ENCODE peak calls at places on chromosomes 2 and 18, in seven cellular contexts. V is AG04450; A is CD4-positive, alpha-beta T cell; W is lower lobe of right lung; O is adrenal gland; S is astrocyte of the spinal cord; Z is GM12865. B is an unnamed sample.

GRCh38 chr2:168801961-168802824 is at the start of gene NOSTRIN:
- DNase-seq in V (no peak), A (no peak), W (no peak), O (peak; percentile 63), S (peak; percentile 55), Z (no peak), B (no peak)

GRCh38 chr2:148642891-148643416 is 1.6 kb upstream of the EPC2 start:
- DNase-seq in V (no peak), A (no peak), W (no peak), O (no peak), S (peak; percentile 90), Z (peak; percentile 9), B (no peak)

GRCh38 chr2:110770696-110771425 is 38.5 kb downstream of the ACOXL start:
- DNase-seq in V (no peak), A (no peak), W (no peak), O (no peak), S (peak; percentile 12), Z (no peak), B (no peak)

GRCh38 chr2:26169226-26169625 is 3.7 kb upstream of the GAREM2 start:
- DNase-seq in V (no peak), A (no peak), W (no peak), O (peak; percentile 8), S (no peak), Z (no peak), B (peak; percentile 9)

GRCh38 chr2:214193943-214194342 is 216.9 kb upstream of the VWC2L start:
- DNase-seq in V (peak; percentile 32), A (no peak), W (no peak), O (no peak), S (peak; percentile 68), Z (no peak), B (no peak)

GRCh38 chr18:11986061-11986460 is 4.8 kb downstream of the IMPA2 start:
- DNase-seq in V (no peak), A (no peak), W (no peak), O (no peak), S (no peak), Z (no peak), B (no peak)

GRCh38 chr2:205511666-205512065 is 170.6 kb upstream of the NRP2 start:
- DNase-seq in V (no peak), A (no peak), W (no peak), O (no peak), S (peak; percentile 39), Z (peak; percentile 2), B (no peak)

GRCh38 chr2:66494708-66495107 is 59.8 kb downstream of the MEIS1 start:
- DNase-seq in V (peak; percentile 60), A (no peak), W (no peak), O (peak; percentile 81), S (peak; percentile 70), Z (no peak), B (no peak)

GRCh38 chr2:100840519-100840918 is 20.6 kb downstream of the NPAS2 start:
- DNase-seq in V (no peak), A (no peak), W (no peak), O (no peak), S (no peak), Z (no peak), B (no peak)

GRCh38 chr18:57730146-57730545 is 73.0 kb downstream of the ATP8B1 start:
- DNase-seq in V (no peak), A (no peak), W (no peak), O (no peak), S (no peak), Z (no peak), B (no peak)

GRCh38 chr2:96913398-96914202 is 43.7 kb upstream of the SEMA4C start:
- DNase-seq in V (no peak), A (peak; percentile 54), W (no peak), O (peak; percentile 30), S (no peak), Z (peak; percentile 19), B (no peak)

GRCh38 chr2:109562421-109562820 is 51.3 kb downstream of the SEPTIN10 start:
- DNase-seq in V (no peak), A (no peak), W (no peak), O (no peak), S (no peak), Z (no peak), B (no peak)

GRCh38 chr18:27762054-27762453 is 414.9 kb downstream of the CDH2 start:
- DNase-seq in V (no peak), A (no peak), W (no peak), O (no peak), S (no peak), Z (no peak), B (no peak)

GRCh38 chr2:28219134-28219533 is 173.5 kb upstream of the FOSL2 start:
- DNase-seq in V (no peak), A (no peak), W (no peak), O (no peak), S (no peak), Z (no peak), B (no peak)

GRCh38 chr2:28292491-28292890 is 100.2 kb upstream of the FOSL2 start:
- DNase-seq in V (no peak), A (no peak), W (no peak), O (no peak), S (peak; percentile 72), Z (no peak), B (no peak)

GRCh38 chr2:86225581-86225980 is 26.3 kb downstream of the MRPL35 start:
- DNase-seq in V (no peak), A (peak; percentile 53), W (no peak), O (no peak), S (no peak), Z (peak; percentile 83), B (peak; percentile 74)

GRCh38 chr2:148812306-148812705 is 62.7 kb upstream of the KIF5C start:
- DNase-seq in V (no peak), A (no peak), W (no peak), O (peak; percentile 94), S (peak; percentile 58), Z (no peak), B (no peak)

GRCh38 chr2:46715541-46715940 is 200.1 kb downstream of the MCFD2 start:
- DNase-seq in V (no peak), A (no peak), W (no peak), O (no peak), S (no peak), Z (no peak), B (no peak)

GRCh38 chr2:217418544-217418943 is 558.7 kb upstream of the TNP1 start:
- DNase-seq in V (no peak), A (no peak), W (no peak), O (no peak), S (no peak), Z (no peak), B (no peak)

GRCh38 chr2:216666461-216667233 is 28.7 kb downstream of the IGFBP5 start:
- DNase-seq in V (no peak), A (peak; percentile 70), W (peak; percentile 67), O (peak; percentile 73), S (peak; percentile 75), Z (peak; percentile 72), B (peak; percentile 85)

GRCh38 chr18:62814114-62814759 is 98.9 kb downstream of the PHLPP1 start:
- DNase-seq in V (no peak), A (no peak), W (no peak), O (no peak), S (peak; percentile 17), Z (no peak), B (no peak)

GRCh38 chr2:146438246-146438645 is 1406.6 kb upstream of the ACVR2A start:
- DNase-seq in V (no peak), A (no peak), W (no peak), O (no peak), S (no peak), Z (no peak), B (no peak)
- TF ChIP-seq CTCF in V (no peak), A (no peak), W (no peak), O (no peak), S (no peak), Z (no peak), B (no peak)

DNA sequence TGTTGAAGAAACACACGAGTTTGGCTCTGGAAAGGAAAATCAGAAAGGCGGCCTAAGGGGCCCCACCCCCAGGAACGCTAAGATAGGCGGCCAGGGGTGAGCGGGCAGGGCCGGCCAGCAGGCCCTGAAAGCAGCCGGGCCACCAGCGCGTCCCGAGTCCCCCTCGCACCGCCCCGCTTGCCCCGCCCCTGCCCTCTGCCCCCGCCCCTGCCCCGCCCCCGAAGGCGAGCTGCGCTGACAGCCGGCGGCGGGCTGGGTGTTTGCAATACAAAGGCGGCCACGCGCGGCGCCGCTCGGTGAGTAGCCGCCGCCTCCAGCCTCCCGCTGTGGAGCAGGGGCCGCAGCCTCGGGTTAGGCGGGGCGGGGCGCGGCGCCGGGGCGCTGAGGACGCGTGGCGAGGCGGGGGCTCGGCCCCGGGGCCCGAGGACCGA is at the start of gene LPIN1:
- DNase-seq in V (peak; percentile 54), A (peak; percentile 88), W (peak; percentile 92), O (peak; percentile 90), S (peak; percentile 86), Z (peak; percentile 89), B (peak; percentile 95)
- TF ChIP-seq CTCF in V (no peak), A (no peak), W (peak; percentile 23), O (no peak), S (no peak), Z (no peak), B (peak; percentile 28)

GRCh38 chr2:3001595-3002184 is 375.9 kb downstream of the EIPR1 start:
- DNase-seq in V (no peak), A (no peak), W (no peak), O (peak; percentile 35), S (no peak), Z (peak; percentile 35), B (no peak)
- TF ChIP-seq CTCF in V (no peak), A (no peak), W (peak; percentile 21), O (peak; percentile 32), S (no peak), Z (peak; percentile 28), B (peak; percentile 41)

GRCh38 chr2:173021939-173022371 is 53.7 kb upstream of the MAP3K20 start:
- DNase-seq in V (no peak), A (no peak), W (no peak), O (no peak), S (peak; percentile 39), Z (no peak), B (no peak)
- TF ChIP-seq CTCF in V (peak; percentile 61), A (peak; percentile 14), W (peak; percentile 39), O (no peak), S (peak; percentile 42), Z (no peak), B (no peak)

DNA sequence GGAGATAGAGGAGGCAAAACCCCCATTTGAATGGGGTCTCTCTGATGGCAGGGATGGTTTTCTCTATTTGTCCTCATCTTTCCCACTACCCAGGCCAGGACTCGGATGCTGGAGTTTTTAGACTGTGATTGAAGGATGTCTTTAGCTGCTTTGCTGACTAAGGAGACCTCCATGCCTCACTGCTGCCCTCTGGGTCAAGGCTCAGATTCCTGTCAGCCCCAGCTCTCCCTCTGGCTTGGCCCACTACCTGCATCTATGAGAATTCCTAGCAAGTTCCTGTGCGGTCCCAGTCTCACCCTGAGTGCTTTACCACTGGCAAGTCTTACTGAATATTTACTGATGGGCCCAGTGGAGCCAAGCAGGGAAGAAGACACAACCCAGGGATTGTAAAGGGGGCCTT is 184.0 kb downstream of the CELF4 start:
- DNase-seq in V (no peak), A (no peak), W (no peak), O (no peak), S (no peak), Z (no peak), B (no peak)
- TF ChIP-seq CTCF in V (no peak), A (no peak), W (no peak), O (no peak), S (no peak), Z (no peak), B (no peak)

GRCh38 chr2:219831957-219832356 is 204.5 kb downstream of the SLC4A3 start:
- DNase-seq in V (no peak), A (no peak), W (no peak), O (no peak), S (no peak), Z (no peak), B (no peak)
- TF ChIP-seq CTCF in V (no peak), A (no peak), W (no peak), O (no peak), S (no peak), Z (no peak), B (no peak)

GRCh38 chr18:5456577-5457466 is 87.0 kb downstream of the EPB41L3 start:
- DNase-seq in V (no peak), A (no peak), W (no peak), O (no peak), S (peak; percentile 73), Z (no peak), B (no peak)
- TF ChIP-seq CTCF in V (peak; percentile 47), A (peak; percentile 59), W (no peak), O (peak; percentile 53), S (peak; percentile 47), Z (no peak), B (no peak)

B was measured in GM13977.